ENCODE peak calls at places on chromosomes 1 and 21, in six cellular contexts. D is GF-D8; R is H1; C is Calu3; E is activated CD8-positive, alpha-beta memory T cell treated with anti-CD3 and anti-CD28 coated beads, Interleukin-2, amount 10 ng/mL, durations not matched to agents 7 days and 5 days; W is AG09319. N is an unnamed sample.

GRCh38 chr1:15282038-15282437 is 35.0 kb downstream of the FHAD1 start:
- DNase-seq in E (no peak), D (no peak), C (no peak), W (no peak), R (no peak), N (no peak)

GRCh38 chr1:205940710-205941109 is 2.5 kb downstream of the SLC26A9 start:
- DNase-seq in E (no peak), C (no peak), D (no peak), R (no peak), W (no peak), N (no peak)

GRCh38 chr1:18919174-18919905 is 17.0 kb upstream of the ALDH4A1 start:
- DNase-seq in W (no peak), C (no peak), D (no peak), R (no peak), E (no peak), N (no peak)

GRCh38 chr1:85320371-85321131 is 44.1 kb upstream of the BCL10 start:
- DNase-seq in R (no peak), E (no peak), W (no peak), C (no peak), D (no peak), N (peak)

GRCh38 chr1:42934541-42935312 is 23.9 kb downstream of the SLC2A1 start:
- DNase-seq in W (no peak), D (no peak), C (no peak), R (no peak), E (no peak), N (no peak)

GRCh38 chr1:25462732-25463131 is 32.0 kb downstream of the MACO1 start:
- DNase-seq in R (no peak), C (no peak), W (no peak), E (no peak), D (no peak), N (no peak)

GRCh38 chr1:203769505-203770343 is 4.7 kb downstream of the LAX1 start:
- DNase-seq in D (peak), C (peak), E (no peak), W (peak), R (no peak), N (peak)

GRCh38 chr21:29748391-29749167 is 191.2 kb downstream of the GRIK1 start:
- DNase-seq in W (no peak), C (no peak), R (no peak), D (no peak), E (no peak), N (no peak)

GRCh38 chr1:179031855-179032513 is 6.3 kb downstream of the FAM20B start:
- DNase-seq in W (no peak), C (no peak), R (no peak), E (no peak), D (no peak), N (no peak)

GRCh38 chr21:43292866-43293142 is 124.0 kb downstream of the CRYAA start:
- DNase-seq in D (no peak), E (no peak), C (no peak), W (no peak), R (no peak), N (no peak)

GRCh38 chr1:76287917-76288316 is 213.4 kb downstream of the ST6GALNAC3 start:
- DNase-seq in W (no peak), D (no peak), C (no peak), E (no peak), R (no peak), N (no peak)

GRCh38 chr1:116737855-116738318 is 16.3 kb upstream of the CD2 start:
- DNase-seq in R (no peak), D (no peak), E (peak), C (no peak), W (no peak), N (no peak)

GRCh38 chr1:8422439-8423133 is 104.7 kb downstream of the SLC45A1 start:
- DNase-seq in W (no peak), R (no peak), E (no peak), D (no peak), C (no peak), N (no peak)

GRCh38 chr1:25208561-25209222 is 23.6 kb downstream of the SYF2 start:
- DNase-seq in W (no peak), R (no peak), E (no peak), C (no peak), D (no peak), N (no peak)